ENCODE peak calls at places on chromosome 14, in four cellular contexts. B is kidney epithelial cell, Z is mammary epithelial cell, H is brain microvascular endothelial cell. W is an unnamed sample.

GRCh38 chr14:35339761-35340406 is 47.7 kb downstream of the PSMA6 start:
- DNase-seq in Z (no peak), B (no peak), H (no peak), W (no peak)

GRCh38 chr14:54219281-54220121 is 177.3 kb upstream of the CDKN3 start:
- DNase-seq in Z (no peak), B (no peak), H (no peak), W (no peak)

GRCh38 chr14:49769171-49769570 is 1.2 kb downstream of the KLHDC2 start:
- DNase-seq in B (no peak), Z (peak; percentile 23), H (peak; percentile 56), W (peak; percentile 22)

GRCh38 chr14:57266060-57266459 is 2.6 kb downstream of the EXOC5 start:
- DNase-seq in H (no peak), B (no peak), Z (no peak), W (no peak)

GRCh38 chr14:76323331-76324050 is 52.4 kb upstream of the ESRRB start:
- DNase-seq in Z (peak; percentile 37), H (no peak), B (no peak), W (no peak)

GRCh38 chr14:103801459-103801858 is 45.9 kb downstream of the PPP1R13B start:
- DNase-seq in B (peak; percentile 82), Z (peak; percentile 89), H (peak; percentile 33), W (peak; percentile 92)

GRCh38 chr14:88203289-88203688 is 119.8 kb downstream of the KCNK10 start:
- DNase-seq in H (no peak), Z (no peak), B (no peak), W (no peak)

GRCh38 chr14:52080171-52080800 is 11.4 kb upstream of the NID2 start:
- DNase-seq in Z (peak; percentile 85), B (peak; percentile 59), H (peak; percentile 84), W (peak; percentile 63)

GRCh38 chr14:34931206-34931605 is 51.6 kb upstream of the SRP54 start:
- DNase-seq in H (no peak), Z (peak; percentile 8), B (no peak), W (no peak)

GRCh38 chr14:50985124-50985815 is 41.0 kb upstream of the PYGL start:
- DNase-seq in H (no peak), Z (no peak), B (no peak), W (no peak)

GRCh38 chr14:23294734-23295561 is 7.7 kb downstream of the PPP1R3E start:
- DNase-seq in B (no peak), Z (no peak), H (peak; percentile 14), W (peak; percentile 63)

GRCh38 chr14:88983755-88984154 is 159.3 kb downstream of the TTC8 start:
- DNase-seq in H (peak; percentile 97), Z (peak; percentile 92), B (peak; percentile 83), W (peak; percentile 74)

GRCh38 chr14:104087981-104088850 is 2.7 kb downstream of the ASPG start:
- DNase-seq in Z (no peak), H (no peak), B (no peak), W (no peak)

GRCh38 chr14:36859119-36859518 is 197.5 kb downstream of the PAX9 start:
- DNase-seq in B (no peak), H (no peak), Z (no peak), W (no peak)

GRCh38 chr14:74683406-74683805 is 29.5 kb downstream of the AREL1 start:
- DNase-seq in B (no peak), Z (no peak), H (no peak), W (no peak)

GRCh38 chr14:104214411-104214810 is 76.0 kb downstream of the KIF26A start:
- DNase-seq in B (no peak), H (no peak), Z (no peak), W (no peak)

GRCh38 chr14:95713596-95714371 is at the start of gene TCL1A:
- DNase-seq in H (no peak), Z (no peak), B (no peak), W (no peak)
- TF ChIP-seq CTCF in H (no peak), Z (no peak), B (no peak), W (no peak)

GRCh38 chr14:29521526-29522137 is 406.0 kb downstream of the PRKD1 start:
- DNase-seq in Z (no peak), B (no peak), H (no peak), W (peak; percentile 37)
- TF ChIP-seq CTCF in Z (no peak), B (peak; percentile 31), H (peak; percentile 72), W (peak; percentile 40)

GRCh38 chr14:59509101-59509500 is 24.8 kb downstream of the JKAMP start:
- DNase-seq in B (no peak), Z (no peak), H (no peak), W (no peak)
- TF ChIP-seq CTCF in B (no peak), Z (no peak), H (no peak), W (no peak)

DNA sequence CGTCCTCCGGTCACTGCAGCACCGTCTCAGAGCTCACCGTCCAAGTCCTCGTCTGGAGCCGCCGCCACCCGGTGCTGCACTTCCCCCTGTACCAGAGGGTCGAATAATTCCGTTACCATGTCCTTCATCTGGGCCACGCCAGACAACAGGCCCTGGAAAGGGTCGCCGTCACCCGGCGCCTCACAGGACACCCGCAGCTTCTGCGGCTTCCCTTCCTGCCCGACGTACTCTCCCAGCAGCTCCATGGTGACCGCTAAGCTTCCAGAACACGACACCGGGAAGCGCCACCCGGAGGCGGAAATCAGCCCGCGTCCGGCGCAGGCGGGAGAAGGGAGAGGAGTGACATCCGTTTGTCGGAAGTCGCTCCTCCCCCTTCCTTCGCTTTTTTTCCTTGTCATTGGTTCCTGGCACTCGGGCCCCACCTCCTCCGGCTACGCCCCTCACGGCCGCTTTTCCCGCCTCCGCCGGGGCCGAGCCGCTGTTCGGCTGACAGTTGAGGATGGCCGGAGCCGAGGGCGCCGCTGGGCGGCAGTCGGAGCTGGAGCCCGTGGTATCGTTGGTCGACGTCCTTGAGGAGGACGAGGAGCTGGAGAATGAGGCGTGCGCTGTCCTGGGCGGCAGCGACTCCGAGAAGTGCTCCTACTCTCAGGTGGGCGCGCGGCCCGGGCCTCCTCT is at the start of the genes GON7 and UBR7:
- DNase-seq in H (peak; percentile 97), Z (peak; percentile 97), B (peak; percentile 89), W (peak; percentile 98)
- TF ChIP-seq CTCF in H (peak; percentile 40), Z (peak; percentile 11), B (peak; percentile 12), W (no peak)

DNA sequence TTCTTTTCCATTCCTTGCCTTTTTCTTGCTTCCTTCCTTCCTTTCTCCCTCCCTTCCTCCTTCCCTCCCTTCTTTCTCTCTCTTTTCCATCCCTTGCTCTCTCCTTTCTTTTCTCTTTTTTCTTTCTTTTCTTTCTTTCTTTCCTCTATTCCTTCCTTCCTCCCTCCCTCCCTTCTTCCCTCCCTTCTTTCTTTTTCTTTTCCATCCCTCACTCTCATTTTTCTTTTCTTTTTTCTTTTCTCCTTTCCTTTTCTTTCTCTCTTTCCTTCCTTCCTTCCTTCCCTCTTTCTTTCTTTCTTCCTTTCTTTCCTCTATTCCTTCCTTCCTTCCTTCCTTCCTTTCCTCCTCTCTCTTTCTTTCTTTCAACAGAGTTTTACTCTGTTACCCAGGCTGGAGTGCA is 35.1 kb upstream of the PPP4R3A start:
- DNase-seq in H (no peak), Z (no peak), B (no peak), W (no peak)
- TF ChIP-seq CTCF in H (no peak), Z (no peak), B (no peak), W (no peak)

GRCh38 chr14:71208702-71209357 is 301.6 kb downstream of the PCNX1 start:
- DNase-seq in H (no peak), Z (no peak), B (no peak), W (no peak)

GRCh38 chr14:71209888-71210287 is 302.6 kb downstream of the PCNX1 start:
- DNase-seq in Z (no peak), B (no peak), H (no peak), W (no peak)

GRCh38 chr14:71214241-71214640 is 307.0 kb downstream of the PCNX1 start:
- DNase-seq in B (no peak), Z (no peak), H (no peak), W (no peak)

GRCh38 chr14:71212093-71212492 is 304.8 kb downstream of the PCNX1 start:
- DNase-seq in Z (no peak), B (no peak), H (no peak), W (no peak)

GRCh38 chr14:71212683-71213107 is 305.4 kb downstream of the PCNX1 start:
- DNase-seq in Z (peak; percentile 10), H (no peak), B (no peak), W (no peak)
- TF ChIP-seq CTCF in Z (no peak), H (no peak), B (no peak), W (no peak)

GRCh38 chr14:93857500-93857899 is 69.2 kb upstream of the PRIMA1 start:
- DNase-seq in H (no peak), B (no peak), Z (no peak), W (no peak)
- TF ChIP-seq CTCF in H (no peak), B (no peak), Z (no peak), W (no peak)

GRCh38 chr14:65835501-65835900 is 423.0 kb downstream of the FUT8 start:
- DNase-seq in Z (no peak), B (no peak), H (no peak), W (no peak)

GRCh38 chr14:65834812-65835211 is 422.3 kb downstream of the FUT8 start:
- DNase-seq in H (no peak), Z (no peak), B (no peak), W (no peak)

GRCh38 chr14:65833256-65833880 is 420.8 kb downstream of the FUT8 start:
- DNase-seq in B (no peak), Z (no peak), H (no peak), W (no peak)

GRCh38 chr14:65834051-65834450 is 421.5 kb downstream of the FUT8 start:
- DNase-seq in Z (no peak), B (no peak), H (no peak), W (no peak)

DNA sequence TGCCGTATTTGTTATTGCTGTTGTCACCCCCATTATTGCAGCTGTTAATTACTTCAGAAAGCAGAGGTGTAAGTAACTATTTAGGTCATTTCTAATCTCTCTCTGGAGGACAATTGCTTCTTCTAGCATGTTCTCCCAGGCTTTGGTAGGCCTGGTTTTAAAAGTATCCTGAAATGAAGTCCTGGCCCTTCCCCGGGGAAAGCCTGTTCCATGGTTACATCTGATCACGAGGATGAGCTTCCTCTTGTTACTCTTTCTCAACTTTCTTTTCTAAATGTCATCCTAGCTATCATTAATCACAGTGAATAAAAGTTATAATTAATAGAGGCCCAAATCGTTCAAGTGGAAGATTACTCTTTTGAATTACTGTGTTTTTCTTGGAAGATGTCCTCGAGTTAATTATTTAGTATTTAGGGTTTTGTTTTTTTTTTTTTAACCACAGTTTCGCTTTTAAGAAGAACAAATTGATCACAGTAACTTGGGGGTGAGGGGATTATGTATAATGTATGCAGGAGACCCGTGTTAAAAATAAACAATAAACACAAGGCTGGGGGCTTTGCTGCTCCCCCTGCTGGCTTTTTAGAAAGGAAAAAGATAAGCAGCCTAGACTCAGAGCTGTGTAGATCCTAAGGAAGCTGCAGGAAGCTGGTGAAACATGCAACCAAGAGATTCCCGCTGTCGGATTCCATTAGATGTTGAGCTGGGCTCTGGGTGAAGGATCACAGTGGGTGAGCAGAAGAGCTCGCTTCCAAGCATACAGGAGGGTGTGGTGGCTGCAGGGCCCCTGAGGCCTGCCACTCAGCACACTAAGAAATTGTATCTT is 420.1 kb downstream of the FUT8 start:
- DNase-seq in B (no peak), Z (no peak), H (peak; percentile 4), W (no peak)
- TF ChIP-seq CTCF in B (peak; percentile 51), Z (peak; percentile 8), H (peak; percentile 67), W (peak; percentile 9)

GRCh38 chr14:70624972-70625371 is 16.7 kb upstream of the TTC9 start:
- DNase-seq in H (no peak), B (no peak), Z (peak; percentile 36), W (no peak)

GRCh38 chr14:70619708-70620107 is 19.3 kb upstream of the MED6 start:
- DNase-seq in H (no peak), Z (peak; percentile 59), B (no peak), W (peak; percentile 54)

GRCh38 chr14:70616646-70617045 is 16.2 kb upstream of the MED6 start:
- DNase-seq in B (no peak), Z (no peak), H (no peak), W (no peak)

GRCh38 chr14:70622111-70622712 is 19.5 kb upstream of the TTC9 start:
- DNase-seq in Z (peak; percentile 52), B (no peak), H (peak; percentile 29), W (peak; percentile 71)
- TF ChIP-seq CTCF in Z (peak; percentile 92), B (peak; percentile 85), H (peak; percentile 82), W (peak; percentile 76)

W was measured in MCF 10A.